ENCODE peak calls at places on chromosomes 3 and 15, in four cellular contexts. One of them, this sample, is unnamed.

GRCh38 chr3:126135056-126135397 is 45.4 kb downstream of the ALDH1L1 start:
- DNase-seq in tibial nerve: no peak
- DNase-seq in NAMALWA: no peak
- DNase-seq in RWPE1: no peak
- DNase-seq in this sample: no peak

GRCh38 chr3:126197854-126198584 is 17.6 kb upstream of the ALDH1L1 start:
- DNase-seq in tibial nerve: peak
- DNase-seq in NAMALWA: peak
- DNase-seq in RWPE1: peak
- DNase-seq in this sample: peak

GRCh38 chr15:89028036-89028435 is 60.2 kb upstream of the ABHD2 start:
- DNase-seq in tibial nerve: no peak
- DNase-seq in NAMALWA: no peak
- DNase-seq in RWPE1: no peak
- DNase-seq in this sample: no peak

GRCh38 chr15:53588773-53589172 is 170.7 kb downstream of the WDR72 start:
- DNase-seq in tibial nerve: no peak
- DNase-seq in NAMALWA: no peak
- DNase-seq in RWPE1: no peak
- DNase-seq in this sample: no peak

GRCh38 chr3:12405432-12406272 is 78.6 kb upstream of the TSEN2 start:
- DNase-seq in tibial nerve: peak
- DNase-seq in NAMALWA: no peak
- DNase-seq in RWPE1: peak
- DNase-seq in this sample: no peak

GRCh38 chr3:2172561-2173171 is 74.0 kb downstream of the CNTN4 start:
- DNase-seq in tibial nerve: no peak
- DNase-seq in NAMALWA: no peak
- DNase-seq in RWPE1: no peak
- DNase-seq in this sample: no peak

GRCh38 chr3:131794766-131795381 is 239.9 kb downstream of the CPNE4 start:
- DNase-seq in tibial nerve: no peak
- DNase-seq in NAMALWA: peak
- DNase-seq in RWPE1: peak
- DNase-seq in this sample: peak

GRCh38 chr15:76994496-76994895 is 430 bp upstream of the PSTPIP1 start:
- DNase-seq in tibial nerve: no peak
- DNase-seq in NAMALWA: no peak
- DNase-seq in RWPE1: no peak
- DNase-seq in this sample: no peak

GRCh38 chr3:24496529-24497482 is 2.2 kb upstream of the THRB start:
- DNase-seq in tibial nerve: peak
- DNase-seq in NAMALWA: peak
- DNase-seq in RWPE1: no peak
- DNase-seq in this sample: peak

GRCh38 chr15:56019060-56019793 is 25.8 kb upstream of the NEDD4 start:
- DNase-seq in tibial nerve: no peak
- DNase-seq in NAMALWA: no peak
- DNase-seq in RWPE1: no peak
- DNase-seq in this sample: no peak

GRCh38 chr3:167858865-167859264 is 123.3 kb downstream of the SERPINI1 start:
- DNase-seq in tibial nerve: no peak
- DNase-seq in NAMALWA: no peak
- DNase-seq in RWPE1: no peak
- DNase-seq in this sample: no peak

GRCh38 chr15:59917504-59918157 is 86.5 kb upstream of the FOXB1 start:
- DNase-seq in tibial nerve: no peak
- DNase-seq in NAMALWA: peak
- DNase-seq in RWPE1: peak
- DNase-seq in this sample: peak

GRCh38 chr15:77179541-77179998 is 108.7 kb upstream of the TSPAN3 start:
- DNase-seq in tibial nerve: no peak
- DNase-seq in NAMALWA: no peak
- DNase-seq in RWPE1: no peak
- DNase-seq in this sample: no peak

GRCh38 chr15:29377141-29377540 is 107.5 kb upstream of the NSMCE3 start:
- DNase-seq in tibial nerve: no peak
- DNase-seq in NAMALWA: no peak
- DNase-seq in RWPE1: no peak
- DNase-seq in this sample: no peak

GRCh38 chr15:76987896-76988860 is 6.7 kb upstream of the PSTPIP1 start:
- DNase-seq in tibial nerve: peak
- DNase-seq in NAMALWA: no peak
- DNase-seq in RWPE1: no peak
- DNase-seq in this sample: no peak

GRCh38 chr3:134833453-134834163 is 38.5 kb downstream of the EPHB1 start:
- DNase-seq in tibial nerve: no peak
- DNase-seq in NAMALWA: no peak
- DNase-seq in RWPE1: no peak
- DNase-seq in this sample: no peak

GRCh38 chr15:27077790-27078189 is 106.8 kb downstream of the GABRG3 start:
- DNase-seq in tibial nerve: no peak
- DNase-seq in NAMALWA: no peak
- DNase-seq in RWPE1: no peak
- DNase-seq in this sample: no peak

GRCh38 chr3:80668100-80668499 is 900.3 kb upstream of the ROBO1 start:
- DNase-seq in tibial nerve: no peak
- DNase-seq in NAMALWA: no peak
- DNase-seq in RWPE1: no peak
- DNase-seq in this sample: no peak

GRCh38 chr3:170862618-170863374 is 7.2 kb downstream of the RPL22L1 start:
- DNase-seq in tibial nerve: no peak
- DNase-seq in NAMALWA: peak
- DNase-seq in RWPE1: no peak
- DNase-seq in this sample: no peak

GRCh38 chr15:89129123-89129815 is 41.0 kb downstream of the ABHD2 start:
- DNase-seq in tibial nerve: no peak
- DNase-seq in NAMALWA: peak
- DNase-seq in RWPE1: no peak
- DNase-seq in this sample: peak

GRCh38 chr3:14440531-14441239 is 38.3 kb downstream of the SLC6A6 start:
- DNase-seq in tibial nerve: no peak
- DNase-seq in NAMALWA: no peak
- DNase-seq in RWPE1: no peak
- DNase-seq in this sample: peak

GRCh38 chr3:122676759-122677158 is 3.9 kb upstream of the PARP14 start:
- DNase-seq in tibial nerve: no peak
- DNase-seq in NAMALWA: no peak
- DNase-seq in RWPE1: no peak
- DNase-seq in this sample: no peak

GRCh38 chr3:13202744-13203397 is 129.6 kb upstream of the IQSEC1 start:
- DNase-seq in tibial nerve: no peak
- DNase-seq in NAMALWA: no peak
- DNase-seq in RWPE1: no peak
- DNase-seq in this sample: no peak

GRCh38 chr3:12807960-12808359 is 11.5 kb downstream of the CAND2 start:
- DNase-seq in tibial nerve: no peak
- DNase-seq in NAMALWA: no peak
- DNase-seq in RWPE1: no peak
- DNase-seq in this sample: no peak

GRCh38 chr3:49563040-49563578 is 8.8 kb downstream of the BSN start:
- DNase-seq in tibial nerve: no peak
- DNase-seq in NAMALWA: no peak
- DNase-seq in RWPE1: no peak
- DNase-seq in this sample: no peak

GRCh38 chr3:65953881-65954733 is 84.6 kb downstream of the MAGI1 start:
- DNase-seq in tibial nerve: no peak
- DNase-seq in NAMALWA: no peak
- DNase-seq in RWPE1: no peak
- DNase-seq in this sample: no peak

GRCh38 chr3:130405956-130406355 is 60.5 kb downstream of the COL6A5 start:
- DNase-seq in tibial nerve: no peak
- DNase-seq in NAMALWA: no peak
- DNase-seq in RWPE1: no peak
- DNase-seq in this sample: no peak

GRCh38 chr15:37053070-37053653 is 47.2 kb downstream of the MEIS2 start:
- DNase-seq in tibial nerve: no peak
- DNase-seq in NAMALWA: no peak
- DNase-seq in RWPE1: no peak
- DNase-seq in this sample: no peak

GRCh38 chr3:27589795-27590194 is 105.6 kb upstream of the SLC4A7 start:
- DNase-seq in tibial nerve: no peak
- DNase-seq in NAMALWA: no peak
- DNase-seq in RWPE1: no peak
- DNase-seq in this sample: no peak

GRCh38 chr15:60235951-60236710 is 161.7 kb downstream of the ANXA2 start:
- DNase-seq in tibial nerve: no peak
- DNase-seq in NAMALWA: no peak
- DNase-seq in RWPE1: no peak
- DNase-seq in this sample: peak

GRCh38 chr15:50953302-50953701 is 44.8 kb downstream of the AP4E1 start:
- DNase-seq in tibial nerve: no peak
- DNase-seq in NAMALWA: no peak
- DNase-seq in RWPE1: no peak
- DNase-seq in this sample: no peak

GRCh38 chr3:12629560-12629959 is 34.4 kb downstream of the RAF1 start:
- DNase-seq in tibial nerve: no peak
- DNase-seq in NAMALWA: no peak
- DNase-seq in RWPE1: no peak
- DNase-seq in this sample: no peak

GRCh38 chr3:40718681-40719080 is 193.9 kb downstream of the ZNF621 start:
- DNase-seq in tibial nerve: no peak
- DNase-seq in NAMALWA: peak
- DNase-seq in RWPE1: no peak
- DNase-seq in this sample: no peak

GRCh38 chr15:80199869-80200268 is 47.1 kb downstream of the FAH start:
- DNase-seq in tibial nerve: no peak
- DNase-seq in NAMALWA: no peak
- DNase-seq in RWPE1: no peak
- DNase-seq in this sample: no peak

GRCh38 chr15:72231847-72232461 is 964 bp upstream of the PKM start:
- DNase-seq in tibial nerve: no peak
- DNase-seq in NAMALWA: peak
- DNase-seq in RWPE1: peak
- DNase-seq in this sample: no peak

GRCh38 chr15:75076277-75076676 is 52.9 kb downstream of the PPCDC start:
- DNase-seq in tibial nerve: no peak
- DNase-seq in NAMALWA: no peak
- DNase-seq in RWPE1: no peak
- DNase-seq in this sample: no peak

GRCh38 chr3:87298111-87298718 is 21.8 kb upstream of the POU1F1 start:
- DNase-seq in tibial nerve: no peak
- DNase-seq in NAMALWA: peak
- DNase-seq in RWPE1: peak
- DNase-seq in this sample: no peak

GRCh38 chr3:133926736-133927542 is 31.3 kb upstream of the RAB6B start:
- DNase-seq in tibial nerve: no peak
- DNase-seq in NAMALWA: no peak
- DNase-seq in RWPE1: no peak
- DNase-seq in this sample: no peak

GRCh38 chr3:43692085-43692484 is 1.3 kb downstream of the ABHD5 start:
- DNase-seq in tibial nerve: no peak
- DNase-seq in NAMALWA: peak
- DNase-seq in RWPE1: no peak
- DNase-seq in this sample: no peak

This sample was measured in endothelial cell.